ENCODE peak calls at places on chromosome 9, in six cellular contexts. C is GM12892, B is K562, H is H1, D is HepG2, X is GM12878. P is an unnamed sample.

GRCh38 chr9:73548201-73548600 is 396.5 kb downstream of the ANXA1 start:
- DNase-seq in C (no peak), B (no peak), H (no peak), D (no peak), X (no peak), P (no peak)

GRCh38 chr9:73680831-73681230 is 529.2 kb downstream of the ANXA1 start:
- DNase-seq in C (no peak), B (no peak), H (no peak), D (no peak), X (no peak), P (no peak)

GRCh38 chr9:114733814-114734213 is 51.8 kb upstream of the TEX48 start:
- DNase-seq in C (no peak), B (no peak), H (no peak), D (no peak), X (no peak), P (no peak)

GRCh38 chr9:93028448-93029006 is 30.0 kb upstream of the SUSD3 start:
- DNase-seq in C (no peak), B (no peak), H (no peak), D (no peak), X (peak), P (no peak)

GRCh38 chr9:70902705-70903131 is 218.7 kb downstream of the TRPM3 start:
- DNase-seq in C (no peak), B (no peak), H (no peak), D (no peak), X (no peak), P (no peak)

GRCh38 chr9:114371343-114371985 is 16.3 kb downstream of the AKNA start:
- DNase-seq in C (no peak), B (no peak), H (no peak), D (no peak), X (no peak), P (no peak)

GRCh38 chr9:121581775-121582600 is 69.4 kb upstream of the DAB2IP start:
- DNase-seq in C (no peak), B (no peak), H (no peak), D (no peak), X (no peak), P (no peak)

GRCh38 chr9:70021026-70021571 is 22.5 kb upstream of the MAMDC2 start:
- DNase-seq in C (no peak), B (no peak), H (no peak), D (no peak), X (no peak), P (no peak)

GRCh38 chr9:7636297-7636696 is 163.3 kb downstream of the DMAC1 start:
- DNase-seq in C (no peak), B (no peak), H (no peak), D (no peak), X (no peak), P (no peak)

GRCh38 chr9:87148391-87149237 is 201.3 kb upstream of the GAS1 start:
- DNase-seq in C (no peak), B (peak), H (peak), D (no peak), X (no peak), P (no peak)

GRCh38 chr9:81841326-81841725 is 86.9 kb upstream of the SPATA31D4 start:
- DNase-seq in C (no peak), B (no peak), H (no peak), D (no peak), X (no peak), P (no peak)

GRCh38 chr9:37776328-37776727 is 8.5 kb downstream of the EXOSC3 start:
- DNase-seq in C (no peak), B (no peak), H (no peak), D (no peak), X (no peak), P (no peak)

GRCh38 chr9:108580021-108580439 is 275.8 kb downstream of the ACTL7B start:
- DNase-seq in C (no peak), B (no peak), H (no peak), D (peak), X (no peak), P (no peak)

GRCh38 chr9:95644377-95644776 is 127.6 kb upstream of the PTCH1 start:
- DNase-seq in C (no peak), B (no peak), H (no peak), D (no peak), X (no peak), P (no peak)

GRCh38 chr9:6414291-6414690 is 1.3 kb downstream of the UHRF2 start:
- DNase-seq in C (no peak), B (no peak), H (no peak), D (no peak), X (no peak), P (no peak)

GRCh38 chr9:137297060-137297664 is 4.9 kb downstream of the NRARP start:
- DNase-seq in C (no peak), B (no peak), H (no peak), D (no peak), X (no peak), P (no peak)

GRCh38 chr9:137297966-137298365 is 4.1 kb downstream of the NRARP start:
- DNase-seq in C (no peak), B (no peak), H (no peak), D (no peak), X (no peak), P (no peak)

GRCh38 chr9:137299938-137300337 is 2.1 kb downstream of the NRARP start:
- DNase-seq in C (no peak), B (no peak), H (no peak), D (no peak), X (no peak), P (no peak)

GRCh38 chr9:137298983-137299521 is 3.0 kb downstream of the NRARP start:
- DNase-seq in C (no peak), B (no peak), H (no peak), D (no peak), X (no peak), P (no peak)

GRCh38 chr9:137298401-137298982 is 3.6 kb downstream of the NRARP start:
- DNase-seq in C (no peak), B (no peak), H (no peak), D (no peak), X (no peak), P (no peak)
- TF ChIP-seq TAF1 in C (no peak), B (no peak), H (no peak), D (no peak), X (no peak), P (no peak)

GRCh38 chr9:133476036-133476435 is 2.9 kb downstream of the SLC2A6 start:
- DNase-seq in C (no peak), B (no peak), H (no peak), D (no peak), X (no peak), P (no peak)

GRCh38 chr9:133477992-133478850 is 678 bp downstream of the SLC2A6 start:
- DNase-seq in C (no peak), B (no peak), H (no peak), D (peak), X (no peak), P (peak)

GRCh38 chr9:133477461-133477860 is 1.4 kb downstream of the SLC2A6 start:
- DNase-seq in C (no peak), B (no peak), H (no peak), D (no peak), X (no peak), P (no peak)

GRCh38 chr9:133476531-133476930 is 2.4 kb downstream of the SLC2A6 start:
- DNase-seq in C (no peak), B (no peak), H (no peak), D (no peak), X (no peak), P (no peak)

GRCh38 chr9:133476941-133477340 is 2.0 kb downstream of the SLC2A6 start:
- DNase-seq in C (no peak), B (no peak), H (no peak), D (no peak), X (no peak), P (no peak)
- TF ChIP-seq POLR2A in C (no peak), B (no peak), H (no peak), D (no peak), X (no peak), P (no peak)

DNA sequence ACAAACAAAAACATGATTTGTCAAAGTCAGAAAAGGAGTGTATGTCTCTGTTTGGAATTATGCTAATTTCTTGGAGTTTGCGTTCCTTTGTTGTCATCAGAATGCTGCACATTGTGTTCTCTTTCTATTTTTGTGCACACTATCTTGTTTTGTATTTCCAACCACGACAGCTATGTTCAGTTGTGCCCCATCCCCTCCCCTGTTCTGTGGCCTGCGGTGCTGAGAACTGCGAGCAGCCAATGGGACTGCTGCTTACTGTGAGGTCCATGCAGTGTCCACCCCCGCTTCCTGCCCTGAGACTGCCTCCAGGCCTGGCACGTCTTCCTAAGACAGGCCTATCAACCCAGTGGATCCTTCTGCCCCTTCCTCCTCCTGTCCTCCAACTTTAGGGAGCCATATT is 76.8 kb downstream of the PALM2AKAP2 start:
- DNase-seq in C (no peak), B (peak), H (no peak), D (no peak), X (no peak), P (no peak)
- TF ChIP-seq TAF1 in C (no peak), B (no peak), H (no peak), D (no peak), X (no peak), P (no peak)

DNA sequence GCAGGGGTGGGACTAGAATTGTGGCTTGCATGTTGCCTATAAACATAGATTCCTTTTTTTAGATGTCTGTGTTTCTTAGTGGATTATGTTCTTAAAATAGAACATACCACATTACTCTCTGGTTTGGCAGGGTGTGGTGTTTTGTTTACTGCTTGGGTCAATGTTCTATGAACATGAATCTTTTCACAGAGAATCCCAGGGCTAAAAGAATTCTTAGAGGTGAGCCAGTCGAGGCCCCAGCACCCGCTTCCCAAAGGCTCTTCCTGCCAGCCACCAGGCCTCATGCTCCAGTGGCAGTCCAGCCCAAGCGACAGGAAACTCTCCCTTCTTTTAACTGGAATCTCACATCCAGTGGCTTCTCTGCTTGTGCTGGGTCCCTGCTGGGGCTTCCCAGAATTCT is 126.6 kb downstream of the C9orf152 start:
- DNase-seq in C (no peak), B (no peak), H (no peak), D (no peak), X (no peak), P (no peak)
- TF ChIP-seq POLR2A in C (no peak), B (no peak), H (no peak), D (no peak), X (no peak), P (no peak)

DNA sequence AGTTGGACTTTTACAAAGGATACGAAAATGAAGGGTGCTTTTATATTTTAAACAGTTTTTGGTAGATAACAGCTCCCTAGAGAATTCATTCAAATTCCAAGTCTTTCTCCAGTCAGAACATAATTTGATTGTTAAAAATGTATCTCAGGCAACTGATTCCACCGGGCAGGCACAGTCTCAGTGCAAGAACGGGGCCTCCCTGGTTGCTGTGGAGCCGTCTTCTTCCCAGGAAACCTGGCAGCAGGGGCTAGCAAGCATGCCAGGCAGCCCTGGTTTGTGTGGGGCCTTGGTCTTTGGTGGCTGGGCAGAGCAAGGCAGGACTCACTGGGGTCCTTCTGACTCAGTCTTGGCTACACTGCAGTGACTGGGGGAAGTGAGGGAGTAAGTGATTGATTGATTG is 143.5 kb downstream of the NXNL2 start:
- DNase-seq in C (no peak), B (no peak), H (no peak), D (no peak), X (no peak), P (no peak)
- TF ChIP-seq TAF1 in C (no peak), B (no peak), H (no peak), D (no peak), X (no peak), P (no peak)

GRCh38 chr9:135907446-135908333 is at the start of gene CAMSAP1:
- DNase-seq in C (peak), B (peak), H (peak), D (peak), X (peak), P (peak)
- TF ChIP-seq POLR2A in C (peak), B (peak), H (no peak), D (peak), X (peak), P (no peak)

GRCh38 chr9:123046796-123047195 is 13.3 kb downstream of the GPR21 start:
- DNase-seq in C (no peak), B (no peak), H (no peak), D (peak), X (no peak), P (no peak)

GRCh38 chr9:123041498-123041897 is 8.0 kb downstream of the GPR21 start:
- DNase-seq in C (no peak), B (no peak), H (no peak), D (no peak), X (no peak), P (no peak)

GRCh38 chr9:123043081-123043939 is 9.8 kb downstream of the GPR21 start:
- DNase-seq in C (no peak), B (no peak), H (no peak), D (no peak), X (no peak), P (no peak)

GRCh38 chr9:123048748-123049147 is 15.3 kb downstream of the GPR21 start:
- DNase-seq in C (no peak), B (no peak), H (no peak), D (no peak), X (no peak), P (no peak)

GRCh38 chr9:123044556-123044955 is 11.1 kb downstream of the GPR21 start:
- DNase-seq in C (no peak), B (no peak), H (no peak), D (no peak), X (no peak), P (no peak)
- TF ChIP-seq TAF1 in C (no peak), B (no peak), H (no peak), D (no peak), X (no peak), P (no peak)

DNA sequence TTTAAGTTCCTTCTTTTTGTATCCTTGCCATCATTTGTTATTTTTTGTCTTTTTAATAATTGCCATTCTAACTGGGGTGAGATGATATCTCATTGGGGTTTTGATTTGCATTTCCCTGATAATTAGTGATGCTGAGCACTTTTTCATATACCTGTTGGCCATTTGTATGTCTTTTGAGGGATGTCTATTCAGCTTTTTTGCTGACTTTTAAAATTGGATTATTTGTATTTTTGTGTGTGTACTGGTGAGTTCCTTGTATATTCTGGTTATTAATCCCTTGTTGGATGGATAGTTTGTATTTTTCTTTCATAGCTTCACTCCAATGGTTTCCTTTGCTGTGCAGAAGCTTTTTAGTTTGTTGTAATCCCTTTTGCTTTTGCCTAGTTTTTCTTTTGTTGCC is 19.1 kb downstream of the RCL1 start:
- DNase-seq in C (no peak), B (no peak), H (no peak), D (no peak), X (no peak), P (no peak)
- TF ChIP-seq POLR2A in C (no peak), B (no peak), H (no peak), D (no peak), X (no peak), P (no peak)

GRCh38 chr9:128913048-128913900 is 7.5 kb upstream of the PHYHD1 start:
- DNase-seq in C (no peak), B (peak), H (no peak), D (no peak), X (no peak), P (no peak)
- TF ChIP-seq TAF1 in C (no peak), B (no peak), H (no peak), D (no peak), X (no peak), P (no peak)

GRCh38 chr9:137590469-137591383 is at the start of gene ZMYND19:
- DNase-seq in C (peak), B (peak), H (no peak), D (peak), X (peak), P (peak)
- TF ChIP-seq POLR2A in C (peak), B (peak), H (no peak), D (peak), X (peak), P (no peak)